ENCODE peak calls at places on chromosomes 11 and 22, in nine cellular contexts. A is NCI-H146; T is T-helper 17 cell; W is CD8-positive, alpha-beta memory T cell; X is iris pigment epithelial cell; U is NCI-H2171 treated with DMSO at 0.1 percent for 48 hours; B is adrenal gland; L is fibroblast of lung; R is Kasumi-1. D is an unnamed sample.

GRCh38 chr11:11155962-11156815 is 196.9 kb downstream of the CSNK2A3 start:
- DNase-seq in A (no peak), T (peak; percentile 61), W (no peak), X (no peak), U (peak; percentile 0), B (no peak), L (no peak), R (peak; percentile 10), D (no peak)

GRCh38 chr11:5196731-5197130 is 3.8 kb downstream of the OR51V1 start:
- DNase-seq in A (no peak), T (no peak), W (no peak), X (peak; percentile 48), U (no peak), B (no peak), L (no peak), R (no peak), D (no peak)

GRCh38 chr11:105046898-105047579 is 1.9 kb upstream of the CARD16 start:
- DNase-seq in A (no peak), T (no peak), W (no peak), X (peak; percentile 100), U (no peak), B (no peak), L (peak; percentile 100), R (no peak), D (peak; percentile 94)

GRCh38 chr22:26079009-26079408 is 90.3 kb upstream of the SEZ6L start:
- DNase-seq in A (no peak), T (no peak), W (no peak), X (peak; percentile 3), U (no peak), B (no peak), L (no peak), R (peak; percentile 19), D (no peak)

GRCh38 chr11:129723964-129724291 is 91.7 kb upstream of the TMEM45B start:
- DNase-seq in A (no peak), T (no peak), W (no peak), X (no peak), U (peak; percentile 27), B (no peak), L (no peak), R (no peak), D (no peak)

GRCh38 chr11:61776561-61777075 is 15.8 kb downstream of the TMEM258 start:
- DNase-seq in A (peak; percentile 33), T (peak; percentile 46), W (peak; percentile 24), X (peak; percentile 80), U (peak; percentile 29), B (peak; percentile 70), L (peak; percentile 69), R (peak; percentile 51), D (peak; percentile 19)

GRCh38 chr11:45922425-45923082 is at the start of gene LARGE2:
- DNase-seq in A (peak; percentile 93), T (no peak), W (peak; percentile 26), X (no peak), U (peak; percentile 64), B (peak; percentile 57), L (no peak), R (no peak), D (no peak)

GRCh38 chr11:65718964-65719492 is 1.6 kb downstream of the RNASEH2C start:
- DNase-seq in A (no peak), T (no peak), W (no peak), X (peak; percentile 32), U (no peak), B (peak; percentile 81), L (peak; percentile 33), R (no peak), D (no peak)

GRCh38 chr11:76371170-76371569 is 9.8 kb downstream of the THAP12 start:
- DNase-seq in A (no peak), T (no peak), W (no peak), X (peak; percentile 91), U (no peak), B (no peak), L (peak; percentile 76), R (peak; percentile 29), D (peak; percentile 39)

GRCh38 chr22:38738475-38739070 is 17.2 kb downstream of the SUN2 start:
- DNase-seq in A (no peak), T (no peak), W (no peak), X (no peak), U (no peak), B (no peak), L (no peak), R (no peak), D (no peak)

GRCh38 chr22:39317084-39317755 is 2.2 kb downstream of the RPL3 start:
- DNase-seq in A (no peak), T (no peak), W (peak; percentile 37), X (peak; percentile 34), U (no peak), B (no peak), L (peak; percentile 14), R (no peak), D (no peak)

GRCh38 chr11:127675602-127676001 is 675.0 kb upstream of the KIRREL3 start:
- DNase-seq in A (no peak), T (no peak), W (no peak), X (no peak), U (no peak), B (no peak), L (peak; percentile 33), R (no peak), D (no peak)

GRCh38 chr11:9906043-9906791 is 242.3 kb downstream of the SWAP70 start:
- DNase-seq in A (no peak), T (no peak), W (no peak), X (peak; percentile 95), U (no peak), B (no peak), L (peak; percentile 61), R (no peak), D (peak; percentile 79)

GRCh38 chr11:36385121-36385530 is 89.0 kb downstream of the PRR5L start:
- DNase-seq in A (no peak), T (no peak), W (peak; percentile 16), X (peak; percentile 94), U (peak; percentile 98), B (no peak), L (peak; percentile 98), R (no peak), D (peak; percentile 44)

GRCh38 chr11:10761085-10761698 is 10.1 kb downstream of the CTR9 start:
- DNase-seq in A (no peak), T (no peak), W (no peak), X (no peak), U (no peak), B (no peak), L (no peak), R (no peak), D (no peak)

GRCh38 chr22:26891431-26891830 is 234.0 kb downstream of the MIAT start:
- DNase-seq in A (no peak), T (no peak), W (no peak), X (no peak), U (no peak), B (no peak), L (no peak), R (no peak), D (no peak)

GRCh38 chr11:68980776-68981065 is at the start of gene MRGPRD:
- DNase-seq in A (no peak), T (no peak), W (no peak), X (no peak), U (no peak), B (no peak), L (no peak), R (no peak), D (no peak)

GRCh38 chr11:1083621-1084551 is 9.2 kb downstream of the MUC2 start:
- DNase-seq in A (peak; percentile 32), T (peak; percentile 3), W (no peak), X (no peak), U (no peak), B (no peak), L (no peak), R (no peak), D (no peak)

GRCh38 chr11:116837231-116838091 is at the start of gene APOA1:
- DNase-seq in A (no peak), T (no peak), W (no peak), X (no peak), U (no peak), B (no peak), L (no peak), R (no peak), D (no peak)

GRCh38 chr11:22304337-22304961 is 33.7 kb upstream of the SLC17A6 start:
- DNase-seq in A (peak; percentile 45), T (no peak), W (no peak), X (peak; percentile 42), U (peak; percentile 78), B (no peak), L (peak; percentile 41), R (peak; percentile 71), D (no peak)

GRCh38 chr22:45506961-45507360 is 4.3 kb downstream of the FBLN1 start:
- DNase-seq in A (no peak), T (no peak), W (no peak), X (peak; percentile 11), U (no peak), B (no peak), L (no peak), R (no peak), D (no peak)

GRCh38 chr11:10374386-10374785 is 69.5 kb downstream of the ADM start:
- DNase-seq in A (no peak), T (no peak), W (no peak), X (no peak), U (no peak), B (no peak), L (no peak), R (no peak), D (no peak)

GRCh38 chr22:17734197-17734596 is 40.1 kb downstream of the BID start:
- DNase-seq in A (no peak), T (no peak), W (no peak), X (peak; percentile 71), U (no peak), B (no peak), L (no peak), R (peak; percentile 80), D (no peak)

GRCh38 chr11:70536051-70536877 is 137.9 kb downstream of the CTTN start:
- DNase-seq in A (no peak), T (no peak), W (no peak), X (no peak), U (no peak), B (no peak), L (no peak), R (no peak), D (no peak)

GRCh38 chr22:42553475-42554361 is at the start of gene SERHL2:
- DNase-seq in A (peak; percentile 78), T (peak; percentile 60), W (peak; percentile 75), X (peak; percentile 61), U (peak; percentile 72), B (peak; percentile 90), L (peak; percentile 82), R (peak; percentile 54), D (peak; percentile 37)

GRCh38 chr11:46249103-46249942 is 28.1 kb upstream of the CREB3L1 start:
- DNase-seq in A (no peak), T (no peak), W (no peak), X (peak; percentile 88), U (peak; percentile 28), B (no peak), L (peak; percentile 65), R (no peak), D (peak; percentile 63)

GRCh38 chr11:44775366-44776356 is 48.9 kb downstream of the TSPAN18 start:
- DNase-seq in A (peak; percentile 39), T (peak; percentile 46), W (peak; percentile 34), X (peak; percentile 24), U (peak; percentile 53), B (peak; percentile 59), L (peak; percentile 25), R (peak; percentile 67), D (no peak)

GRCh38 chr11:66604161-66604560 is 11.2 kb downstream of the CCS start:
- DNase-seq in A (no peak), T (no peak), W (no peak), X (no peak), U (no peak), B (no peak), L (no peak), R (no peak), D (no peak)

GRCh38 chr11:79087238-79087956 is 353.4 kb downstream of the TENM4 start:
- DNase-seq in A (no peak), T (no peak), W (no peak), X (peak; percentile 38), U (no peak), B (no peak), L (peak; percentile 43), R (no peak), D (peak; percentile 52)

GRCh38 chr11:91691872-91692271 is 532.7 kb upstream of the FAT3 start:
- DNase-seq in A (no peak), T (no peak), W (no peak), X (no peak), U (no peak), B (no peak), L (no peak), R (no peak), D (no peak)

GRCh38 chr11:123390146-123390545 is 39.9 kb upstream of the GRAMD1B start:
- DNase-seq in A (no peak), T (no peak), W (no peak), X (no peak), U (no peak), B (no peak), L (no peak), R (no peak), D (no peak)